ENCODE peak calls at places on chromosomes 1 and 21, in six cellular contexts. W is amniotic stem cell; B is activated naive CD4-positive, alpha-beta T cell treated with anti-CD3 and anti-CD28 coated beads, Interleukin-2, amount 10 ng/mL, durations not matched to agents 7 days and 5 days; U is cardiac fibroblast; R is left cardiac atrium; H is fibroblast of pulmonary artery. E is an unnamed sample.

GRCh38 chr1:50357186-50357585 is 66.1 kb downstream of the DMRTA2 start:
- DNase-seq in H (no peak), U (no peak), W (no peak), R (no peak), B (no peak), E (no peak)

GRCh38 chr1:192810253-192810880 is 1.5 kb downstream of the RGS2 start:
- DNase-seq in U (peak), R (peak), W (no peak), H (peak), B (no peak), E (no peak)

GRCh38 chr21:43315244-43316137 is 111.4 kb downstream of the SIK1 start:
- DNase-seq in U (no peak), W (no peak), R (no peak), B (peak), H (no peak), E (no peak)

GRCh38 chr21:38300180-38300579 is 43.4 kb downstream of the KCNJ15 start:
- DNase-seq in U (no peak), H (no peak), B (peak), R (no peak), W (no peak), E (no peak)

GRCh38 chr1:101310484-101310883 is 73.7 kb downstream of the S1PR1 start:
- DNase-seq in W (no peak), R (no peak), H (no peak), U (no peak), B (peak), E (no peak)

GRCh38 chr1:59046730-59047157 is 250.2 kb upstream of the FGGY start:
- DNase-seq in H (no peak), W (no peak), U (peak), B (peak), R (no peak), E (no peak)

GRCh38 chr1:9588551-9589143 is at the start of gene TMEM201:
- DNase-seq in U (peak), R (peak), B (peak), W (peak), H (peak), E (peak)

GRCh38 chr1:185317886-185318310 is 855 bp upstream of the IVNS1ABP start:
- DNase-seq in U (peak), B (peak), W (no peak), R (peak), H (no peak), E (peak)

GRCh38 chr1:114093624-114094302 is 59.9 kb downstream of the SYT6 start:
- DNase-seq in R (no peak), B (no peak), H (peak), W (no peak), U (no peak), E (no peak)

GRCh38 chr1:229984310-229984991 is 82.6 kb upstream of the GALNT2 start:
- DNase-seq in B (no peak), R (no peak), H (no peak), W (no peak), U (no peak), E (no peak)

GRCh38 chr1:176111835-176112234 is 95.3 kb downstream of the COP1 start:
- DNase-seq in W (no peak), U (no peak), B (no peak), R (no peak), H (no peak), E (no peak)

GRCh38 chr21:19181604-19182140 is 778.1 kb upstream of the TMPRSS15 start:
- DNase-seq in U (no peak), B (no peak), R (no peak), H (no peak), W (no peak), E (no peak)

GRCh38 chr1:24341260-24341659 is 22.1 kb downstream of the GRHL3 start:
- DNase-seq in B (no peak), H (no peak), W (no peak), R (no peak), U (no peak), E (no peak)

GRCh38 chr1:206828765-206829164 is 36.7 kb upstream of the IL20 start:
- DNase-seq in U (no peak), R (no peak), W (no peak), H (no peak), B (no peak), E (no peak)

GRCh38 chr1:163265547-163265946 is 56.2 kb upstream of the NUF2 start:
- DNase-seq in R (no peak), W (no peak), B (no peak), H (no peak), U (no peak), E (no peak)

GRCh38 chr1:42964032-42964812 is 5.6 kb upstream of the SLC2A1 start:
- DNase-seq in U (no peak), R (no peak), H (no peak), B (no peak), W (no peak), E (no peak)

GRCh38 chr1:54985556-54985955 is 5.1 kb downstream of the TMEM61 start:
- DNase-seq in W (no peak), R (no peak), B (peak), U (no peak), H (no peak), E (no peak)

GRCh38 chr1:173095632-173096031 is 44.9 kb upstream of the TNFSF18 start:
- DNase-seq in B (no peak), W (peak), R (no peak), U (peak), H (peak), E (no peak)

GRCh38 chr1:169741666-169742394 is 8.0 kb upstream of the SELE start:
- DNase-seq in R (no peak), H (peak), U (peak), B (no peak), W (no peak), E (no peak)

GRCh38 chr21:42347601-42348327 is 3.0 kb downstream of the TFF2 start:
- DNase-seq in B (peak), U (no peak), R (no peak), H (no peak), W (no peak), E (no peak)

GRCh38 chr1:240136402-240136801 is 44.7 kb downstream of the FMN2 start:
- DNase-seq in B (no peak), H (no peak), R (no peak), W (no peak), U (no peak), E (no peak)

GRCh38 chr21:42353623-42354022 is 2.8 kb upstream of the TFF2 start:
- DNase-seq in B (no peak), H (no peak), U (no peak), W (no peak), R (no peak), E (no peak)

GRCh38 chr1:76023669-76024407 is 50.7 kb upstream of the ST6GALNAC3 start:
- DNase-seq in B (peak), U (no peak), R (no peak), H (no peak), W (no peak), E (no peak)

GRCh38 chr1:227318003-227318851 is at the start of gene CDC42BPA:
- DNase-seq in W (peak), U (peak), B (peak), R (peak), H (peak), E (no peak)

GRCh38 chr1:29473167-29473855 is 237.0 kb downstream of the PTPRU start:
- DNase-seq in R (no peak), H (no peak), U (no peak), W (no peak), B (no peak), E (no peak)

GRCh38 chr21:44487831-44488230 is 32.5 kb downstream of the LRRC3 start:
- DNase-seq in W (no peak), H (peak), U (peak), B (peak), R (no peak), E (no peak)

GRCh38 chr1:234978397-234979291 is 150.0 kb downstream of the TOMM20 start:
- DNase-seq in W (no peak), U (peak), R (peak), B (peak), H (peak), E (no peak)

GRCh38 chr1:219582865-219583264 is 30.0 kb downstream of the ZC3H11B start:
- DNase-seq in H (no peak), U (no peak), B (no peak), W (no peak), R (no peak), E (no peak)

GRCh38 chr21:42777757-42778344 is 101.5 kb downstream of the WDR4 start:
- DNase-seq in U (no peak), B (no peak), H (no peak), R (no peak), W (no peak), E (no peak)

GRCh38 chr1:230778916-230779590 is 31.9 kb downstream of the CAPN9 start:
- DNase-seq in R (no peak), U (peak), H (peak), W (no peak), B (no peak), E (no peak)

GRCh38 chr1:117595993-117596720 is 9.7 kb upstream of the TENT5C start:
- DNase-seq in U (no peak), R (no peak), H (no peak), B (no peak), W (no peak), E (no peak)

GRCh38 chr1:186984959-186985358 is 156.2 kb downstream of the PLA2G4A start:
- DNase-seq in U (no peak), H (no peak), W (no peak), R (no peak), B (no peak), E (no peak)

GRCh38 chr1:179955318-179955638 is 668 bp downstream of the CEP350 start:
- DNase-seq in R (no peak), H (peak), B (no peak), U (no peak), W (no peak), E (no peak)

E was measured in NCI-H2029 treated with DMSO at 0.1 percent for 48 hours.